ENCODE peak calls at places on chromosomes 7 and 10, in ten cellular contexts. Y is pancreas, H is cardiac fibroblast, R is right lobe of liver, G is mammary epithelial cell, V is mucosa of descending colon, W is fibroblast of pulmonary artery, N is colonic mucosa, E is Calu3, J is brain microvascular endothelial cell. L is an unnamed sample.

GRCh38 chr7:49763791-49764190 is 9.6 kb upstream of the VWC2 start:
- DNase-seq in Y (no peak), H (no peak), R (no peak), G (no peak), V (no peak), W (no peak), N (no peak), E (no peak), J (no peak), L (no peak)

GRCh38 chr10:30503700-30504462 is 69.9 kb downstream of the MAP3K8 start:
- DNase-seq in Y (no peak), H (no peak), R (peak), G (no peak), V (no peak), W (peak), N (no peak), E (no peak), J (no peak), L (no peak)

GRCh38 chr7:32496052-32496813 is 944 bp downstream of the AVL9 start:
- DNase-seq in Y (no peak), H (peak), R (no peak), G (peak), V (no peak), W (no peak), N (no peak), E (no peak), J (no peak), L (no peak)

GRCh38 chr10:133278577-133279265 is 2.1 kb upstream of the ADAM8 start:
- DNase-seq in Y (peak), H (peak), R (peak), G (peak), V (peak), W (peak), N (peak), E (peak), J (peak), L (no peak)

GRCh38 chr10:51421853-51422252 is 277.5 kb downstream of the CSTF2T start:
- DNase-seq in Y (no peak), H (no peak), R (no peak), G (no peak), V (no peak), W (no peak), N (no peak), E (no peak), J (peak), L (no peak)

GRCh38 chr7:99505324-99505662 is 831 bp downstream of the ZKSCAN5 start:
- DNase-seq in Y (no peak), H (peak), R (no peak), G (no peak), V (no peak), W (no peak), N (no peak), E (no peak), J (no peak), L (no peak)

GRCh38 chr10:110865184-110865803 is 6.4 kb upstream of the PDCD4 start:
- DNase-seq in Y (no peak), H (peak), R (no peak), G (peak), V (no peak), W (peak), N (peak), E (no peak), J (no peak), L (no peak)

GRCh38 chr10:127834791-127835190 is 58.0 kb downstream of the CLRN3 start:
- DNase-seq in Y (no peak), H (no peak), R (no peak), G (no peak), V (no peak), W (no peak), N (no peak), E (no peak), J (no peak), L (no peak)

GRCh38 chr7:2497500-2498336 is 21.5 kb upstream of the GRIFIN start:
- DNase-seq in Y (no peak), H (no peak), R (no peak), G (no peak), V (no peak), W (no peak), N (no peak), E (no peak), J (no peak), L (no peak)

GRCh38 chr10:107398115-107398514 is 233.6 kb upstream of the SORCS1 start:
- DNase-seq in Y (no peak), H (no peak), R (no peak), G (no peak), V (no peak), W (no peak), N (no peak), E (no peak), J (no peak), L (no peak)

GRCh38 chr10:125060486-125060850 is 99.9 kb downstream of the CTBP2 start:
- DNase-seq in Y (no peak), H (peak), R (no peak), G (peak), V (no peak), W (peak), N (no peak), E (no peak), J (peak), L (no peak)

GRCh38 chr7:149785402-149785801 is 12.0 kb upstream of the ZNF467 start:
- DNase-seq in Y (no peak), H (no peak), R (no peak), G (no peak), V (no peak), W (no peak), N (no peak), E (no peak), J (no peak), L (no peak)

GRCh38 chr7:149788300-149788851 is 15.0 kb upstream of the ZNF467 start:
- DNase-seq in Y (no peak), H (no peak), R (no peak), G (no peak), V (no peak), W (no peak), N (no peak), E (no peak), J (no peak), L (no peak)

GRCh38 chr7:149789101-149789500 is 15.7 kb upstream of the ZNF467 start:
- DNase-seq in Y (no peak), H (no peak), R (no peak), G (no peak), V (no peak), W (no peak), N (no peak), E (no peak), J (no peak), L (no peak)

GRCh38 chr7:149785983-149786382 is 12.6 kb upstream of the ZNF467 start:
- DNase-seq in Y (no peak), H (no peak), R (no peak), G (no peak), V (no peak), W (no peak), N (no peak), E (no peak), J (no peak), L (no peak)

GRCh38 chr7:149787428-149788299 is 14.3 kb upstream of the ZNF467 start:
- DNase-seq in Y (peak), H (no peak), R (no peak), G (no peak), V (no peak), W (no peak), N (no peak), E (no peak), J (no peak), L (no peak)
- TF ChIP-seq CTCF in Y (no peak), H (peak), R (no peak), G (no peak), V (no peak), W (peak), N (no peak), E (no peak), J (peak), L (no peak)

GRCh38 chr7:47438411-47439029 is 143.4 kb downstream of the TNS3 start:
- DNase-seq in Y (no peak), H (no peak), R (no peak), G (no peak), V (no peak), W (no peak), N (no peak), E (peak), J (no peak), L (no peak)

GRCh38 chr7:47440320-47440719 is 141.6 kb downstream of the TNS3 start:
- DNase-seq in Y (no peak), H (no peak), R (no peak), G (no peak), V (no peak), W (no peak), N (no peak), E (no peak), J (no peak), L (no peak)

GRCh38 chr7:47432988-47433895 is 148.7 kb downstream of the TNS3 start:
- DNase-seq in Y (no peak), H (no peak), R (no peak), G (peak), V (no peak), W (no peak), N (no peak), E (no peak), J (no peak), L (no peak)

GRCh38 chr7:47439181-47439667 is 142.7 kb downstream of the TNS3 start:
- DNase-seq in Y (no peak), H (no peak), R (no peak), G (no peak), V (no peak), W (no peak), N (no peak), E (no peak), J (no peak), L (no peak)

DNA sequence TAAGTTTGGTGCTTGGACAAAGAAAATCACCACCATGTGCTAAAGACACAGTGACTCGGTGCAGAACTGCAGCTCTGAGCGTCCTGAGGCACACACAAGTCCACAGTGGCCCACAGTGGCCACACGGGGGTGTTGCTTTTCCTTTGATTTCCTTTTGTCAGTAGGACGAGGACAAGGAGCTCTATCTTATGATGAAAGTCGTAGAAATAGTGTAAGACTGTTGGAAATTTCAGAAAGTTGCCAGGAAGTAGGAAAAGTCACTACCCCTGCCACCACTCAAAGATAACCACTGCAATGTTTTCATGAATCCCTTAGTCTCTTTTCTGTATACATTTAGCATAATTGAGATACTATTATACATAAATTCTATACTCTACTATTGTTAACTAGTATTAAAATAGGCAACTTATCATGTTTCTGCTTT is 146.0 kb downstream of the TNS3 start:
- DNase-seq in Y (no peak), H (peak), R (no peak), G (peak), V (no peak), W (peak), N (peak), E (peak), J (peak), L (no peak)
- TF ChIP-seq CTCF in Y (peak), H (peak), R (peak), G (peak), V (peak), W (peak), N (peak), E (peak), J (peak), L (peak)

GRCh38 chr10:112546474-112546873 is 99.5 kb downstream of the VTI1A start:
- DNase-seq in Y (no peak), H (no peak), R (no peak), G (no peak), V (no peak), W (no peak), N (no peak), E (no peak), J (no peak), L (no peak)
- TF ChIP-seq CTCF in Y (no peak), H (no peak), R (no peak), G (no peak), V (no peak), W (no peak), N (no peak), E (no peak), J (no peak), L (no peak)

DNA sequence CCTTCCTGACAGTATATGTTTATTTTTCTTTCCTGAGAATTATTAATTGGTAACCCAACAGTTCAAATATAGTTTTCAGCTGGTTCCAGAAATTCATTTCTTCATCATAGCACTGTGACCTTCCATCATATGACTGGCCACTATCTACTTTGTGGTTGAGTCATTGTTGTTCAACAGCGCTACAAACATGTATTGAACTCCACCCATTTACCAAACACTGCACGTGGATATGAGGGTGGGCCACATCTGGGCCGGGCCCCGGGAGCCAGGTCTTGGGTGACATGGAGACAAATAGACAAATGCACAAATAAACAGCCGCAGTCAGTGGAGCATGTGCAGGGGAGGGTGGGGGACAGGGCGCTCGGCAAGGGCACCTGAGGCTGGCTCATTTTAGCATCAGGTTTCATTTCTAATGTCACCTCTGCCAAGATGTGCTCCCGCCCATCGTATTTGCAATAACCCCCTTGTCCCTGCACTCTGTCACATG is 24.0 kb upstream of the EEPD1 start:
- DNase-seq in Y (peak), H (peak), R (peak), G (no peak), V (peak), W (peak), N (peak), E (peak), J (peak), L (no peak)
- TF ChIP-seq CTCF in Y (no peak), H (no peak), R (no peak), G (no peak), V (no peak), W (no peak), N (no peak), E (no peak), J (no peak), L (no peak)

GRCh38 chr10:43265799-43266721 is 805 bp downstream of the RASGEF1A start:
- DNase-seq in Y (peak), H (no peak), R (peak), G (peak), V (peak), W (no peak), N (peak), E (peak), J (no peak), L (peak)
- TF ChIP-seq CTCF in Y (peak), H (peak), R (peak), G (peak), V (no peak), W (peak), N (no peak), E (peak), J (peak), L (peak)

GRCh38 chr10:117318909-117319308 is 56.3 kb downstream of the PDZD8 start:
- DNase-seq in Y (no peak), H (peak), R (no peak), G (no peak), V (no peak), W (peak), N (no peak), E (no peak), J (no peak), L (no peak)
- TF ChIP-seq CTCF in Y (no peak), H (peak), R (peak), G (peak), V (no peak), W (peak), N (no peak), E (peak), J (peak), L (peak)

GRCh38 chr7:151761256-151761655 is 115.7 kb downstream of the PRKAG2 start:
- DNase-seq in Y (no peak), H (no peak), R (no peak), G (peak), V (no peak), W (no peak), N (peak), E (peak), J (no peak), L (no peak)

GRCh38 chr7:151757274-151757673 is 119.6 kb downstream of the PRKAG2 start:
- DNase-seq in Y (no peak), H (no peak), R (no peak), G (no peak), V (no peak), W (no peak), N (no peak), E (no peak), J (peak), L (no peak)

GRCh38 chr7:151756866-151757265 is 120.0 kb downstream of the PRKAG2 start:
- DNase-seq in Y (no peak), H (no peak), R (no peak), G (no peak), V (no peak), W (no peak), N (no peak), E (no peak), J (no peak), L (no peak)

GRCh38 chr7:151759591-151760042 is 117.3 kb downstream of the PRKAG2 start:
- DNase-seq in Y (no peak), H (peak), R (no peak), G (peak), V (no peak), W (peak), N (peak), E (peak), J (peak), L (no peak)

GRCh38 chr7:151758994-151759540 is 117.8 kb downstream of the PRKAG2 start:
- DNase-seq in Y (no peak), H (no peak), R (no peak), G (no peak), V (no peak), W (no peak), N (no peak), E (no peak), J (no peak), L (no peak)
- TF ChIP-seq CTCF in Y (no peak), H (no peak), R (no peak), G (no peak), V (no peak), W (no peak), N (no peak), E (no peak), J (no peak), L (no peak)

GRCh38 chr10:49418328-49418727 is 22.4 kb upstream of the DRGX start:
- DNase-seq in Y (no peak), H (no peak), R (no peak), G (no peak), V (no peak), W (no peak), N (no peak), E (no peak), J (no peak), L (no peak)
- TF ChIP-seq CTCF in Y (no peak), H (no peak), R (no peak), G (peak), V (no peak), W (no peak), N (no peak), E (peak), J (peak), L (peak)